ENCODE peak calls at places on chromosomes 11 and 22, in six cellular contexts. Z, U, C, A, R and W are unnamed samples.

GRCh38 chr11:124900464-124900863 is 2.8 kb upstream of the ROBO4 start:
- DNase-seq in Z (no peak), U (no peak), C (peak), A (peak), R (no peak), W (no peak)

GRCh38 chr11:75523189-75523588 is 2.6 kb downstream of the GDPD5 start:
- DNase-seq in Z (no peak), U (no peak), C (no peak), A (no peak), R (no peak), W (no peak)

GRCh38 chr11:3009481-3009880 is 17.4 kb upstream of the NAP1L4 start:
- DNase-seq in Z (no peak), U (no peak), C (peak), A (no peak), R (no peak), W (no peak)

GRCh38 chr11:18204220-18204619 is 31.6 kb downstream of the MRGPRX4 start:
- DNase-seq in Z (no peak), U (no peak), C (no peak), A (no peak), R (no peak), W (no peak)

GRCh38 chr11:123504401-123504800 is 74.3 kb downstream of the GRAMD1B start:
- DNase-seq in Z (no peak), U (no peak), C (no peak), A (no peak), R (no peak), W (no peak)

GRCh38 chr11:17719028-17719939 is at the start of gene MYOD1:
- DNase-seq in Z (peak), U (no peak), C (peak), A (no peak), R (no peak), W (peak)

GRCh38 chr11:70630816-70631623 is 232.7 kb downstream of the CTTN start:
- DNase-seq in Z (no peak), U (no peak), C (no peak), A (no peak), R (no peak), W (no peak)

GRCh38 chr11:78688460-78688859 is 113.8 kb upstream of the NARS2 start:
- DNase-seq in Z (no peak), U (no peak), C (no peak), A (no peak), R (no peak), W (no peak)

GRCh38 chr11:30452842-30453241 is 129.9 kb downstream of the ARL14EP start:
- DNase-seq in Z (no peak), U (no peak), C (no peak), A (no peak), R (no peak), W (no peak)

GRCh38 chr11:119918356-119918755 is 189.4 kb upstream of the NECTIN1 start:
- DNase-seq in Z (no peak), U (no peak), C (no peak), A (no peak), R (no peak), W (no peak)

GRCh38 chr11:104813532-104813931 is 84.7 kb downstream of the CASP12 start:
- DNase-seq in Z (no peak), U (no peak), C (no peak), A (no peak), R (no peak), W (no peak)

GRCh38 chr11:35321532-35322320 is 97.6 kb downstream of the SLC1A2 start:
- DNase-seq in Z (no peak), U (no peak), C (no peak), A (peak), R (no peak), W (no peak)

GRCh38 chr11:114149689-114150407 is 90.3 kb downstream of the ZBTB16 start:
- DNase-seq in Z (peak), U (no peak), C (peak), A (no peak), R (no peak), W (no peak)

GRCh38 chr11:46450846-46451470 is 59.4 kb upstream of the CHRM4 start:
- DNase-seq in Z (no peak), U (no peak), C (no peak), A (no peak), R (no peak), W (no peak)

GRCh38 chr22:21754523-21755128 is 19.0 kb upstream of the YPEL1 start:
- DNase-seq in Z (peak), U (no peak), C (peak), A (no peak), R (peak), W (peak)

GRCh38 chr22:40426671-40427070 is 56.3 kb downstream of the SGSM3 start:
- DNase-seq in Z (peak), U (no peak), C (peak), A (no peak), R (no peak), W (peak)

GRCh38 chr11:46293066-46293465 is 15.6 kb downstream of the CREB3L1 start:
- DNase-seq in Z (no peak), U (no peak), C (no peak), A (no peak), R (no peak), W (no peak)

GRCh38 chr11:119108151-119108856 is 1.2 kb downstream of the C2CD2L start:
- DNase-seq in Z (no peak), U (no peak), C (no peak), A (no peak), R (peak), W (no peak)

GRCh38 chr11:81744336-81745116 is 989.1 kb downstream of the FAM181B start:
- DNase-seq in Z (no peak), U (no peak), C (peak), A (no peak), R (no peak), W (peak)

GRCh38 chr11:69533296-69534165 is 52.1 kb downstream of the LINC01488 start:
- DNase-seq in Z (no peak), U (no peak), C (peak), A (no peak), R (no peak), W (no peak)

DNA sequence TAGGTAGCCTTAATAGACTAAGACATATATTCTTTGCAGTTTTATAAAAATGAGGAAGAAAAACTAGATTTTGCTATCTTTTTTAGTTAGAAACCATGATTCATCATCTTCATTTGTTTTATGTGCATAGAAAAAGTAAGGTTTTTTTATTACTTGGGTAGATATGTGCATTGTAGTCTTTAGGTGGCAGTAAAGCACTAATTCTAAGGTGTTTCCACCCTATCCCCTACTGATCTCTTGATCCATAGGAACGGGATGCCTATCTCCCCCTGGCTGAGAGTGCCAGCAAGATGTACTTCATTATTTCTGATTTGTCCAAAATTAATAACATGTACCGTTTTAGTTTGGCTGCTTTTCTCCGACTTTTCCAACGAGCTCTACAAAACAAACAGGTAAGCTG is 148.1 kb downstream of the DYNC2H1 start:
- DNase-seq in Z (no peak), U (no peak), C (no peak), A (no peak), R (no peak), W (no peak)
- TF ChIP-seq CTCF in Z (no peak), U (no peak), C (no peak), A (peak), R (no peak), W (peak)

GRCh38 chr11:406796-407650 is 7.8 kb downstream of the SIGIRR start:
- DNase-seq in Z (peak), U (peak), C (peak), A (no peak), R (peak), W (peak)
- H3K4me3 ChIP-seq in Z (peak), U (peak), C (peak), A (peak), R (peak), W (peak)

GRCh38 chr22:33192156-33192555 is 134.0 kb upstream of the SYN3 start:
- DNase-seq in Z (no peak), U (no peak), C (no peak), A (no peak), R (no peak), W (no peak)

DNA sequence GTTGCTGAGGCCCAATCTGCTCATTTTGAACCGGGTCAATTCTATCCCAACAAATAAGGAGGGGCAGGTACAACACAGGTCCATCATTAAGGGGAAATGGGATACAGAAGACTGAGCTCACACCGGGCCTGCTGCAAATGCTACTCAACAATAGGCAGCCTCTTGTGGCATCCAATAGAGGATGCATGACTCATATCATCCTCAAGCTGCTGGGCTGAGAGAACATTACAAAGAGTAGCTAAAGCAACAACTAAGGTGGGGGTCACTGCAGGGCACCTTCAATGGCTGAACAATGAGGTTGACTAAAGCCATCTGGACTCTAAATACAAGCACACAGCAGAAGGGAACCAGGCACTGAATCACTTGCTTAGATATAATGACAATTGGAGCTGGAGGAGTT is 130.1 kb upstream of the SYN3 start:
- DNase-seq in Z (no peak), U (no peak), C (no peak), A (no peak), R (no peak), W (no peak)
- TF ChIP-seq CTCF in Z (no peak), U (no peak), C (no peak), A (no peak), R (no peak), W (no peak)

GRCh38 chr11:130159139-130159538 is 443 bp upstream of the ST14 start:
- DNase-seq in Z (no peak), U (no peak), C (no peak), A (no peak), R (no peak), W (no peak)
- H3K4me3 ChIP-seq in Z (no peak), U (no peak), C (peak), A (no peak), R (peak), W (no peak)